ENCODE peak calls at places on chromosome 9, in nine cellular contexts. O is coronary artery; E is upper lobe of right lung; M is MCF 10A; F is cardiac muscle cell; L is CD4-positive, alpha-beta T cell; D is epithelial cell of esophagus; K is foreskin fibroblast; N is GM23338. C is an unnamed sample.
A peak's percentile ranks its signal among the peaks of the same experiment; 100 is the strongest.

GRCh38 chr9:129624168-129624759 is 1.7 kb upstream of the NTMT1 start:
- DNase-seq in N (peak; percentile 89), O (no peak), D (peak; percentile 59), K (peak; percentile 78), M (peak; percentile 65), E (peak; percentile 83), F (peak; percentile 59), L (peak; percentile 73), C (peak; percentile 82)

GRCh38 chr9:101707708-101708107 is 30.7 kb downstream of the GRIN3A start:
- DNase-seq in M (no peak), E (no peak), F (no peak), D (no peak), L (no peak), N (peak; percentile 16), O (no peak), K (no peak), C (no peak)

GRCh38 chr9:7802666-7803065 is 3.1 kb upstream of the DMAC1 start:
- DNase-seq in L (no peak), M (peak; percentile 60), K (peak; percentile 43), E (no peak), O (no peak), F (peak; percentile 16), N (no peak), D (peak; percentile 86), C (no peak)

GRCh38 chr9:72022846-72023245 is 37.6 kb downstream of the C9orf57 start:
- DNase-seq in D (peak; percentile 94), N (no peak), F (peak; percentile 61), O (no peak), L (no peak), E (no peak), M (peak; percentile 41), K (peak; percentile 82), C (no peak)

GRCh38 chr9:104921067-104921741 is 6.8 kb downstream of the ABCA1 start:
- DNase-seq in D (no peak), O (no peak), F (peak; percentile 17), E (no peak), N (no peak), L (no peak), K (no peak), M (no peak), C (peak; percentile 34)

GRCh38 chr9:14350766-14351165 is 36.8 kb upstream of the NFIB start:
- DNase-seq in F (peak; percentile 51), E (no peak), N (no peak), L (no peak), D (peak; percentile 26), O (no peak), M (no peak), K (no peak), C (no peak)

GRCh38 chr9:4301971-4302427 is 2.1 kb upstream of the GLIS3 start:
- DNase-seq in L (no peak), O (peak; percentile 83), E (no peak), N (no peak), F (peak; percentile 95), D (peak; percentile 93), K (peak; percentile 96), M (peak; percentile 73), C (no peak)

GRCh38 chr9:4375424-4376195 is 75.7 kb upstream of the GLIS3 start:
- DNase-seq in F (peak; percentile 78), N (peak; percentile 30), M (peak; percentile 50), E (no peak), D (peak; percentile 71), L (no peak), K (peak; percentile 84), O (no peak), C (peak; percentile 26)

GRCh38 chr9:77927265-77927664 is 104.3 kb downstream of the GNAQ start:
- DNase-seq in M (peak; percentile 49), F (peak; percentile 67), K (peak; percentile 59), N (no peak), D (no peak), L (no peak), E (no peak), O (no peak), C (no peak)

GRCh38 chr9:33209394-33209793 is 30.6 kb upstream of the SPINK4 start:
- DNase-seq in O (no peak), D (no peak), M (no peak), N (no peak), E (no peak), F (no peak), K (no peak), L (no peak), C (no peak)

GRCh38 chr9:33210006-33210715 is 29.8 kb upstream of the SPINK4 start:
- DNase-seq in M (no peak), L (no peak), K (no peak), D (no peak), O (no peak), E (no peak), N (no peak), F (no peak), C (no peak)

GRCh38 chr9:33211695-33212393 is 28.1 kb upstream of the SPINK4 start:
- DNase-seq in L (no peak), K (peak; percentile 46), E (no peak), M (peak; percentile 44), F (peak; percentile 60), D (peak; percentile 72), O (no peak), N (peak; percentile 44), C (no peak)
- TF ChIP-seq CTCF in L (no peak), K (no peak), E (no peak), M (no peak), F (no peak), D (no peak), O (no peak), N (peak; percentile 11), C (no peak)

DNA sequence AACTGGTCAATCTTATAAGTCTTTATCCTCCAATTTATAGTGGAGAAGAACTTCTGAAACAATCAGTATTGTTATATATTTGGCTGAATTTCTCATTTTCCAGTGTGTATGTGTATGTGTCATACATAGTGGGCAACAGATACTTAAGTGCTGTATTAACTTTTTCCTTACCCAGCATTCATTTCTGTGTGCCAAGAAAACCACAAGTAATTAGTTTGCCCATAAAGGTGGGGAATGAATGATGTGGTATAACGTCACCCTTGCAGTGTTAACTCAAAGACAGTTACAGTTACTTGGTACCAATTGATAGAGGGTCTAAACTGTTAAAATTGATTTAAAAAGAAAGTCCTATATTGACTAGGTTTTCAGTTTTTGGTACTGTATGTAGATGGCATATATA is 2.0 kb downstream of the OGN start:
- DNase-seq in K (no peak), D (no peak), L (no peak), N (no peak), M (no peak), F (no peak), E (no peak), O (no peak), C (no peak)
- TF ChIP-seq CTCF in K (no peak), D (no peak), L (no peak), N (no peak), M (no peak), F (no peak), E (no peak), O (no peak), C (no peak)

DNA sequence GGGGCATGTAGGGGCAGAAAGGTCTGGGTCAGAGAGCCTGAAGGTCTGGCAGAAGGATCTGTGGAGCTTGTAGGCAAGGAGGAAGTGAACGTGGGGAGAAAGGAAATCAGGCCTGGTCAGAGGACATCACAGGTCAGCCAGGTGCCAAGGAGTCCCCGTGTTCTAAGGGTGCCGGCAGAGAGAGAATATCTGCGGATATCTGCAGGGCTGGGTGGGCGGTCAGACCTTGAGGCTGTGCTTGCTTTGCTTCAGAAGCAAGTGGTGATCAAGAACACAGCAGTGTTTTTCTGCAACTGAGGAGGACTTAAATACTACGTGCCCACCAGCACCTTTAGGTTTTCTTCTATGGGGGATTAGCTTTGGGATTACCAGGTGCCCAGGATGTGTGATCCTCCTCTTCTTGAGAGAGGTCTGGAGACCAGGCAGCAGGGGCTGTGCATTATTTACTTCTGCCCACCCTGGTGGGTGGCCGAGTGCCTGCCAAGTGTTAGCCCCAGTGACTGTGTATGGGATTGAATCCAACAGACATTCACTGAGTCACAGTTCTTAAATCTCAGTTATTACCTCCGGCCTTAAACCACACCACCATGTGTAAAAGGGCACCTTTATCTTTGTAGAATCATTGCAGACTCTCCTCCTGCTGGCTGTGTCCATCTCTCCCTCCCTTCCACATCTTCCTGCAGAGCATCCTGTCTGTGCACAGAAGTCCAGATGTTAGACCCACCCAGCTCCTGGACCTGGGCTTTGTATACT is 12.5 kb upstream of the SHB start:
- DNase-seq in E (no peak), K (peak; percentile 22), D (no peak), N (no peak), L (no peak), M (no peak), O (peak; percentile 38), F (no peak), C (no peak)
- TF ChIP-seq CTCF in E (no peak), K (no peak), D (no peak), N (no peak), L (no peak), M (no peak), O (no peak), F (no peak), C (no peak)

DNA sequence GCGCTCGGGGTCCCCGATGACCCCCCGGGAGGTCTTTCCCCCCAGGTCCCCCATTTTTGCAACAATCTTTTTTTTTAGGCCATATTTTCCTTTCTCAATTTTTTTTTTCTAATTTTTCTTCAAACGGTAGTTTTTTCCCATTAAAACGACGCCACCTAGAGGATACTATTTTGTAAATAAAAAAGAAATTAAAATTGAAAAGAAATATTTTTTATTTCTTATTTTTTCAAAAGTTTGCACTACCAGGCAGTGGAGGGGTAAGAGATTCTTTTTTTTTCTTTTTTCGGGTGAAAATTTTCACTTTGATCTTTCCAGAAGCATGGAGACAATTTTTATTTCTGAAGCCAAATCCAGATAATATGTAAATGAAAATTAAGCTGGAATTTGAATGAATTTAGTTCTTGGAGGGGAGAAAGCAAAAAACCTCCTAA is 712 bp downstream of the ZNF618 start:
- DNase-seq in N (peak; percentile 51), L (no peak), M (no peak), O (no peak), K (peak; percentile 23), F (peak; percentile 36), D (no peak), E (no peak), C (no peak)
- TF ChIP-seq CTCF in N (no peak), L (peak; percentile 64), M (peak; percentile 9), O (no peak), K (peak; percentile 14), F (peak; percentile 41), D (peak; percentile 27), E (peak; percentile 52), C (peak; percentile 8)

DNA sequence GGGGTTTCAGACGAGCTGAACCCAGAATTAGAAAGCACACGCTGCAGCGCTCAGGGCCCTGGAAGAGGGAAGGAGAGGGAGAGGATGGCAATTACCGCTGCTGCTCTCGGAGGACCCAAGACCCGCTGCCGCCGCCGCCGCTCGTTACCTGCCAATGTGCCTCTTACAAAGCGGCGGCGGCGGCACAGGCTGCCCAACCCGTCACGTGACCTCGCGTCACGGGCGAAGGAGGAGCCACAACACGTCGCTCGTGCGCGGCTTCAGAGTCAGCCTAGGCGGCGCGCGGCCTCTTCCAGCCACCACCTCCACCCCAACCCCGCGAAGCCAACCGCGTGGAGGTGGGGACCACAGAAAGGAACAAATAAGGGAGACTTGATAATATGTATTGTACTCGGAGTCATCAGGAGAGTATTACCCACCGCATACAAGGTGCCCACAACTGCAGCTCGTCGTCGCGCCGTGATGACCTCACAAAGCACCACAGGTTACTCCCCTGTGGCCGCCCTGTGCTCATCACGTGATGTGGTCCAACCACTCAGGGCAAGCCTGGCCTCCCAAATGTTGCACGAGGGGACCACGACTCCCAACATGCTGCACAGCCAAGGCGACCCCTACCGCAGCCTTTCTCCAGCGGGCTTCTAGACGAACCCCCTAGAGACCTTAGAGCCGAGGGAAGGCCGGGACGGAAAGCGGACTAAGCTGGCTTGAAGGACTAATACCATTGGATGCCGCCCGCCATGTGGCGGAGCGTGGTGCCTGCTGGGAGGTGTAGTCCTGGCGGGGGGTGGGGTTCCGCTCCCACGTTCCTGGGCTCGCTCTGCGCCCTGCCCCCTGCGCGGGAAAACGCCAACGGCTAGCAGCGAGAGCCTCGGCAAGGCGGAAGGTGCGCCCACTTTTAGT is at the start of gene UBAP2:
- DNase-seq in O (peak; percentile 97), K (peak; percentile 98), M (peak; percentile 98), F (peak; percentile 99), N (peak; percentile 98), L (peak; percentile 97), E (peak; percentile 99), D (peak; percentile 98), C (peak; percentile 91)
- TF ChIP-seq CTCF in O (no peak), K (no peak), M (no peak), F (no peak), N (no peak), L (no peak), E (no peak), D (no peak), C (no peak)

C was measured in GM13977.